ENCODE peak calls at places on chromosomes 13 and 19, in eight cellular contexts. P is Caco-2; J is amniotic epithelial cell; K is stimulated activated CD8-positive, alpha-beta memory T cell treated with anti-CD3 and anti-CD28 coated beads, Interleukin-2, amount 100 ng/mL, for 1 hour; V is iris pigment epithelial cell; Q is A549; I is dermis microvascular lymphatic vessel endothelial cell; W is WERI-Rb-1. X is an unnamed sample.

GRCh38 chr13:105033999-105034398 is 1501.5 kb downstream of the EFNB2 start:
- DNase-seq in P (no peak), J (no peak), K (no peak), V (no peak), Q (no peak), I (no peak), W (no peak), X (no peak)

GRCh38 chr13:114065141-114065925 is 67.1 kb downstream of the RASA3 start:
- DNase-seq in P (peak), J (peak), K (peak), V (peak), Q (peak), I (peak), W (no peak), X (peak)

GRCh38 chr13:100089633-100090032 is 740 bp downstream of the PCCA start:
- DNase-seq in P (peak), J (no peak), K (no peak), V (peak), Q (no peak), I (no peak), W (no peak), X (no peak)

GRCh38 chr19:44774614-44775013 is 3.1 kb upstream of the CBLC start:
- DNase-seq in P (no peak), J (no peak), K (no peak), V (no peak), Q (no peak), I (no peak), W (no peak), X (no peak)

GRCh38 chr13:57630661-57631606 is 610 bp upstream of the PCDH17 start:
- DNase-seq in P (no peak), J (peak), K (no peak), V (peak), Q (no peak), I (no peak), W (no peak), X (no peak)

GRCh38 chr13:76329004-76329403 is 557.2 kb downstream of the KCTD12 start:
- DNase-seq in P (no peak), J (no peak), K (no peak), V (no peak), Q (no peak), I (no peak), W (no peak), X (peak)

GRCh38 chr13:28100149-28101121 is at the start of gene FLT3:
- DNase-seq in P (peak), J (peak), K (no peak), V (peak), Q (peak), I (no peak), W (peak), X (peak)

GRCh38 chr13:97460004-97460756 is 26.2 kb downstream of the RAP2A start:
- DNase-seq in P (no peak), J (no peak), K (no peak), V (peak), Q (no peak), I (no peak), W (no peak), X (peak)

GRCh38 chr13:38141792-38142191 is 207.9 kb upstream of the UFM1 start:
- DNase-seq in P (no peak), J (no peak), K (no peak), V (peak), Q (no peak), I (no peak), W (no peak), X (no peak)

GRCh38 chr13:102286326-102286725 is 115.5 kb downstream of the FGF14 start:
- DNase-seq in P (no peak), J (peak), K (no peak), V (peak), Q (peak), I (no peak), W (no peak), X (no peak)

GRCh38 chr13:101489635-101490034 is 37.2 kb downstream of the ITGBL1 start:
- DNase-seq in P (no peak), J (peak), K (no peak), V (peak), Q (no peak), I (peak), W (no peak), X (no peak)

GRCh38 chr13:111153977-111154332 is 38.8 kb downstream of the ARHGEF7 start:
- DNase-seq in P (no peak), J (no peak), K (peak), V (no peak), Q (no peak), I (no peak), W (no peak), X (peak)

GRCh38 chr19:45205810-45206209 is 27.2 kb downstream of the BLOC1S3 start:
- DNase-seq in P (no peak), J (no peak), K (no peak), V (no peak), Q (no peak), I (no peak), W (no peak), X (no peak)

GRCh38 chr19:57566396-57567256 is 7.0 kb upstream of the ZNF550 start:
- DNase-seq in P (no peak), J (peak), K (no peak), V (peak), Q (peak), I (peak), W (no peak), X (peak)

GRCh38 chr13:114005206-114005720 is 31.4 kb upstream of the C13orf46 start:
- DNase-seq in P (peak), J (peak), K (no peak), V (no peak), Q (no peak), I (no peak), W (no peak), X (no peak)